ENCODE peak calls at places on chromosomes 3 and 15, in eight cellular contexts. S is A549, O is upper lobe of left lung, Y is stomach, L is suprapubic skin, U is ovary, B is HepG2, F is sigmoid colon. T is an unnamed sample.

GRCh38 chr3:50441818-50442217 is 61.6 kb downstream of the CACNA2D2 start:
- DNase-seq in U (no peak), B (no peak), L (no peak), Y (peak), O (no peak), S (no peak), F (no peak), T (no peak)

GRCh38 chr3:98565237-98565643 is 28.2 kb downstream of the CPOX start:
- DNase-seq in S (no peak), L (no peak), B (no peak), O (no peak), U (no peak), Y (no peak), F (no peak), T (no peak)

GRCh38 chr3:42698216-42698910 is 4.2 kb downstream of the HHATL start:
- DNase-seq in Y (peak), F (no peak), B (no peak), S (no peak), L (no peak), O (no peak), U (no peak), T (no peak)

GRCh38 chr15:70092462-70092850 is 5.3 kb downstream of the TLE3 start:
- DNase-seq in U (no peak), B (no peak), Y (no peak), O (no peak), F (no peak), L (no peak), S (no peak), T (no peak)

GRCh38 chr3:9727041-9727595 is 4.4 kb upstream of the BRPF1 start:
- DNase-seq in B (peak), F (no peak), L (no peak), S (peak), O (no peak), U (no peak), Y (no peak), T (no peak)

GRCh38 chr15:80932989-80933388 is 56.6 kb downstream of the MESD start:
- DNase-seq in O (no peak), B (no peak), F (peak), U (peak), Y (no peak), S (no peak), L (no peak), T (peak)

GRCh38 chr3:23807161-23808015 is 1.6 kb downstream of the UBE2E1 start:
- DNase-seq in O (no peak), F (no peak), B (no peak), S (no peak), L (no peak), U (no peak), Y (no peak), T (peak)

GRCh38 chr3:159731254-159731653 is 257.4 kb upstream of the IL12A start:
- DNase-seq in F (no peak), B (no peak), U (no peak), L (no peak), O (no peak), S (no peak), Y (no peak), T (no peak)

GRCh38 chr3:112629425-112629824 is 11.5 kb downstream of the CCDC80 start:
- DNase-seq in U (peak), O (no peak), B (no peak), S (peak), F (peak), L (no peak), Y (no peak), T (peak)

GRCh38 chr3:99885851-99886250 is 68.2 kb downstream of the CMSS1 start:
- DNase-seq in O (no peak), U (no peak), L (no peak), F (no peak), Y (no peak), B (no peak), S (no peak), T (no peak)

GRCh38 chr3:64079369-64080160 is 56.3 kb upstream of the PSMD6 start:
- DNase-seq in B (no peak), U (no peak), O (no peak), S (no peak), F (no peak), L (no peak), Y (no peak), T (no peak)

GRCh38 chr3:197339841-197340520 is 41.6 kb upstream of the DLG1 start:
- DNase-seq in B (peak), Y (no peak), S (no peak), O (no peak), L (no peak), U (no peak), F (no peak), T (no peak)

GRCh38 chr15:39172380-39173281 is 408.2 kb upstream of the THBS1 start:
- DNase-seq in B (peak), U (peak), Y (no peak), O (peak), F (peak), L (no peak), S (no peak), T (no peak)

GRCh38 chr3:123285066-123285465 is 83.3 kb downstream of the SEC22A start:
- DNase-seq in S (no peak), Y (no peak), B (no peak), L (no peak), O (no peak), U (no peak), F (no peak), T (no peak)

GRCh38 chr15:34116620-34117019 is 14.7 kb downstream of the PGBD4 start:
- DNase-seq in F (no peak), U (no peak), Y (no peak), B (no peak), O (no peak), S (no peak), L (no peak), T (no peak)

GRCh38 chr3:46097691-46098241 is 70.5 kb upstream of the XCR1 start:
- DNase-seq in O (no peak), B (no peak), F (peak), U (no peak), Y (no peak), L (no peak), S (no peak), T (no peak)

GRCh38 chr3:14244521-14244920 is 65.9 kb downstream of the LSM3 start:
- DNase-seq in F (no peak), O (no peak), L (no peak), U (no peak), S (no peak), B (no peak), Y (no peak), T (no peak)

GRCh38 chr15:61522375-61522774 is 293.3 kb upstream of the RORA start:
- DNase-seq in O (no peak), B (no peak), Y (no peak), U (no peak), F (no peak), L (no peak), S (no peak), T (no peak)

GRCh38 chr15:97991972-97992541 is 31.6 kb downstream of the ARRDC4 start:
- DNase-seq in Y (peak), B (no peak), U (no peak), S (no peak), O (no peak), L (no peak), F (no peak), T (no peak)

GRCh38 chr15:48273047-48273446 is 58.2 kb upstream of the DUT start:
- DNase-seq in O (no peak), B (no peak), L (no peak), F (no peak), S (no peak), U (no peak), Y (no peak), T (no peak)

GRCh38 chr15:91572110-91572509 is 281.4 kb upstream of the SLCO3A1 start:
- DNase-seq in Y (peak), L (no peak), O (no peak), U (peak), F (no peak), B (no peak), S (no peak), T (no peak)

GRCh38 chr3:128499724-128500275 is 6.8 kb upstream of the GATA2 start:
- DNase-seq in U (no peak), F (no peak), S (no peak), B (no peak), O (no peak), Y (no peak), L (no peak), T (no peak)

GRCh38 chr15:42010434-42010833 is 10.4 kb downstream of the PLA2G4E start:
- DNase-seq in U (no peak), F (no peak), L (no peak), O (no peak), Y (no peak), S (peak), B (no peak), T (no peak)

GRCh38 chr3:32002536-32003368 is 21.2 kb downstream of the ZNF860 start:
- DNase-seq in L (no peak), O (no peak), B (no peak), S (no peak), F (no peak), Y (no peak), U (no peak), T (no peak)

GRCh38 chr3:107981471-107982111 is 109.2 kb downstream of the CD47 start:
- DNase-seq in F (no peak), Y (no peak), S (no peak), U (no peak), O (no peak), B (no peak), L (no peak), T (no peak)

GRCh38 chr15:68554716-68555347 is 24.0 kb upstream of the CORO2B start:
- DNase-seq in F (no peak), U (no peak), B (no peak), Y (no peak), L (no peak), O (peak), S (no peak), T (no peak)

GRCh38 chr3:193870376-193871092 is 265.4 kb upstream of the HES1 start:
- DNase-seq in L (no peak), S (no peak), O (no peak), Y (no peak), U (no peak), B (no peak), F (no peak), T (no peak)

GRCh38 chr3:47932431-47932830 is 83.8 kb downstream of the MAP4 start:
- DNase-seq in O (no peak), U (no peak), F (no peak), S (no peak), L (no peak), B (no peak), Y (no peak), T (no peak)

GRCh38 chr3:150080058-150080730 is 109.5 kb upstream of the PFN2 start:
- DNase-seq in Y (no peak), F (no peak), O (no peak), S (no peak), L (no peak), B (no peak), U (no peak), T (no peak)

GRCh38 chr15:90838544-90838943 is 29.8 kb upstream of the FURIN start:
- DNase-seq in S (no peak), U (no peak), L (no peak), B (no peak), O (no peak), F (no peak), Y (no peak), T (no peak)

DNA sequence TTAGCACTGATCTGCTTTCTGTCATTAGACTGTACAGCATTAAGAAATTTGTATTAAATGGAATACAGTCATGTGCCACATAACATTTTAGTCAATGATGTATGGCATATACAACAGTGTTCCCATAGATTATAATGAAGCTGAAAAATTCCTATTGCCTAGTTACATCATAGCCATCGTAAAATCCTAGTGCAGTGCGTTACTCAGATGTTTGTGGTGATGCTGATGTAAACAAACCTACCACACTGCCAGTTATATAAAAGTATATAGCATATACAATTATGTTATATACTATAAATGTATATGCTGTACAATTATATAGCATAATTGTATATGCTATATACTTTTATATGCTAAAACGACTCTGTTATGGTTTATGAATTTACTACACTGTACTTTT is 41.7 kb downstream of the APH1B start:
- DNase-seq in F (no peak), L (no peak), S (no peak), O (no peak), B (no peak), U (no peak), Y (no peak), T (no peak)
- TF ChIP-seq EP300 in F (no peak), L (no peak), S (no peak), O (no peak), B (no peak), U (no peak), Y (no peak), T (no peak)

DNA sequence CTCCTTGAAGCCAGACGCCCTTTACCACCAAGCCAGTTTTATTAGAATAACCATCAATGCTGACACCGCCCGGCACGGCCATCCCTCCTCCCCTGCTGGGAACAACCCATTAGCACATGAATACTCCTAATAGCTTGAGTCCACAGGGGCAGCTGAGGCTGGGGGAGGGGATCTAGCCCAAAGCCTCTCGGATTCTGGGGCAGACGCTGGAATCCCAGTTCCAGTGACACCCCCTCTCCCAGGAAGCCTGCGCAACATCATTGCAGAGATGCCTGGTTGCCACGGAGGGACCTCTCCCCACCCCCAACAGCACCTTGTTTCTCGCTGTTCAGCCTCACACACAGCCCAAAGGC is 1.2 kb upstream of the LINGO1 start:
- DNase-seq in B (no peak), L (no peak), S (no peak), U (peak), O (no peak), F (no peak), Y (no peak), T (no peak)
- H3K4me3 ChIP-seq in B (no peak), L (no peak), S (no peak), U (no peak), O (no peak), F (peak), Y (no peak), T (no peak)

GRCh38 chr15:31540633-31541032 is 214.0 kb downstream of the KLF13 start:
- DNase-seq in F (no peak), B (peak), O (no peak), Y (no peak), U (no peak), L (no peak), S (no peak), T (no peak)
- TF ChIP-seq CTCF in F (no peak), B (no peak), O (no peak), Y (no peak), U (no peak), L (no peak), S (no peak), T (no peak)

GRCh38 chr3:37329465-37329864 is 155.1 kb upstream of the LRRFIP2 start:
- DNase-seq in F (no peak), L (no peak), U (no peak), O (no peak), S (no peak), Y (no peak), B (no peak), T (no peak)
- TF ChIP-seq EP300 in F (no peak), L (no peak), U (no peak), O (no peak), S (no peak), Y (no peak), B (no peak), T (no peak)

GRCh38 chr3:36909181-36909580 is 35.7 kb downstream of the TRANK1 start:
- DNase-seq in U (no peak), Y (no peak), B (no peak), O (no peak), L (no peak), S (no peak), F (no peak), T (no peak)

GRCh38 chr3:36909666-36910065 is 35.2 kb downstream of the TRANK1 start:
- DNase-seq in U (no peak), F (no peak), Y (no peak), S (no peak), O (no peak), B (no peak), L (no peak), T (no peak)

GRCh38 chr3:36907911-36908646 is 36.8 kb downstream of the TRANK1 start:
- DNase-seq in U (peak), Y (peak), F (peak), S (peak), O (no peak), L (no peak), B (peak), T (no peak)

GRCh38 chr3:36908647-36909180 is 36.1 kb downstream of the TRANK1 start:
- DNase-seq in U (no peak), Y (no peak), L (no peak), B (no peak), F (no peak), S (no peak), O (no peak), T (no peak)

GRCh38 chr3:36911990-36912804 is 32.7 kb downstream of the TRANK1 start:
- DNase-seq in S (peak), L (no peak), O (no peak), Y (no peak), F (no peak), U (no peak), B (peak), T (no peak)
- H3K4me3 ChIP-seq in S (no peak), L (no peak), O (peak), Y (peak), F (peak), U (no peak), B (no peak), T (no peak)

DNA sequence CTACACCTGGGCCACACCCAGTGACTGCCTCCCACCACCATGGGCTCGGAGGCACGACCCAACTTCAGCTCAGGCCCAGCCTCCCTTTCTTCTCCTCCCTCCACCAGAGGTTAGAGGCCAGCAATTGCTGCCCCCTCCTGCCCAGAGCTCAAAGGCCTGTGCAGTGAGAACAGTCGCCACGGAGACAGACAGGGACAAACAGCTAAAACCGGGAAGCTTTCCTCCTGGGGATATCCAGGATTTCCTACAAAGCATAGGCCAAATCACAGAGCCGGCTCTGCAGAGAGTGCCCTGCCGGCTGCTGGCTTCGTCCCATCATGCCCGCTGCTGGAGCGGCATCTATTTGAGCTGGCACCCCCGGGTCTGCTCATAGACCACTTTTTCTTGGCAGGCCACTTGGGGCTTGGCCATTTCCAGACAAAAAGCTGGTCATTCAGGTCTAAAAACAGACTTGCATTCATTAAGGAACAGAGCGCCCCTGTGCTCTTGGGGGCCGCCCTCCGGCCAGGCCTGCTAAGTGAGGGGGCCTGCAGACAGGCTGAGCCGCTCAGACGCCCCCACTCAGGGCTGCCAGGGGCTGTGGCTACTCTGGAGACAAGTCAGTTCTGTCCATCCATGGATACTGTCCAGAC is 17.5 kb downstream of the GRAMD2A start:
- DNase-seq in Y (no peak), F (peak), L (no peak), S (no peak), B (peak), O (no peak), U (no peak), T (peak)
- TF ChIP-seq CTCF in Y (no peak), F (no peak), L (no peak), S (no peak), B (peak), O (no peak), U (no peak), T (no peak)

GRCh38 chr3:17110665-17111396 is 226.1 kb downstream of the PLCL2 start:
- DNase-seq in L (no peak), F (no peak), U (no peak), O (no peak), B (no peak), S (no peak), Y (no peak), T (no peak)

GRCh38 chr3:17115186-17115585 is 230.4 kb downstream of the PLCL2 start:
- DNase-seq in B (no peak), U (no peak), F (no peak), O (no peak), Y (no peak), S (no peak), L (no peak), T (no peak)

GRCh38 chr3:17116007-17116659 is 231.4 kb downstream of the PLCL2 start:
- DNase-seq in Y (no peak), B (no peak), F (no peak), L (no peak), S (no peak), U (no peak), O (no peak), T (no peak)

GRCh38 chr3:17111556-17111955 is 226.8 kb downstream of the PLCL2 start:
- DNase-seq in F (no peak), B (no peak), O (no peak), Y (no peak), S (no peak), U (no peak), L (no peak), T (no peak)
- TF ChIP-seq EP300 in F (no peak), B (no peak), O (no peak), Y (no peak), S (no peak), U (no peak), L (no peak), T (no peak)

DNA sequence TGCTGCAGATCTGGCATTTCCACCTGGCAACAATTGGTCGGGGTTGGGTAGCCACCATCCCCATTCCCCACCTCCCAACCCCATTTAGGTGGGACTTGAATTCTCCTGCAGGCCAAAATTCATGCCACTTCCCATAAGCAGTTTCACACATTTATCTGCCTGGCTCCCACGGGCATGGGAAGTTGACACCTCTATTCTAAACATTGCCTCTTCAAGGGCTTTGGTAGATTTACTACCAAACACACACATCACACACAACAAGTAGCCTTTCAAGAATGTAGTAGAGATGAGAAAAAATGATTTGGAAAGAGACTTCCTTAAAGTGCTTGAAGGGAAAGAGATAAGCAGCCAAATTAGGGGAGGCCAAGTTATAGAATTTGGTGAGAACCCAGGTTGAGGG is 30.9 kb downstream of the ZBTB38 start:
- DNase-seq in S (no peak), B (no peak), F (no peak), U (no peak), Y (no peak), O (no peak), L (no peak), T (no peak)
- H3K4me3 ChIP-seq in S (no peak), B (no peak), F (no peak), U (no peak), Y (no peak), O (no peak), L (no peak), T (no peak)

DNA sequence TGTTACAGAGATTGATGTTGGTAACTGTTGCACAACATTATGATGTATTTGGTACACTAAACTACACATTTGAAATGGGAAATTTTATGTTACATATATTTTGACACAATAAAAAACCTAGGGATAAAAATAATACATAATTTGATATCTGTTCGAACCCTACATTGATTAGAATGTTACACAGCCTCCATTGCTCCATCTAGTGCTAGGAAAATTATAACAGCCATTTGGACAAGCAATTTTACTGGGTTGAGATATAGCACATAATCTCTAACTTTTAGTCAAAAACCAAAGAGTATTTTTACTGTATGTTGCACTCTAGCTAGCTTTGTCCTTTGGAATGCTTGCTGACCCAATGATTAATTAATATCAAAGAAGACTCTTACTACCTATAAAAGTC is 108.1 kb downstream of the LSAMP start:
- DNase-seq in O (no peak), L (no peak), Y (no peak), F (no peak), U (no peak), B (no peak), S (no peak), T (no peak)
- TF ChIP-seq CTCF in O (no peak), L (no peak), Y (no peak), F (no peak), U (no peak), B (no peak), S (no peak), T (no peak)

GRCh38 chr3:195914648-195915473 is 6.5 kb upstream of the TNK2 start:
- DNase-seq in Y (peak), B (peak), F (peak), S (peak), L (peak), U (peak), O (no peak), T (peak)
- TF ChIP-seq EP300 in Y (peak), B (no peak), F (no peak), S (no peak), L (no peak), U (no peak), O (no peak), T (peak)

T was measured in tibial nerve.